ENCODE peak calls at places on chromosomes 11 and 22, in eight cellular contexts. V, X, O, H, J, E, T and L are unnamed samples.

GRCh38 chr11:95494167-95494566 is 263.2 kb upstream of the SESN3 start:
- DNase-seq in V (no peak), X (no peak), O (no peak), H (no peak), J (no peak), E (no peak), T (no peak), L (no peak)

GRCh38 chr11:68954970-68955958 is 25.5 kb downstream of the MRGPRD start:
- DNase-seq in V (no peak), X (peak; percentile 45), O (peak; percentile 45), H (peak; percentile 70), J (peak; percentile 64), E (peak; percentile 77), T (peak; percentile 70), L (peak; percentile 65)

GRCh38 chr11:69572233-69572860 is 68.6 kb upstream of the CCND1 start:
- DNase-seq in V (no peak), X (no peak), O (no peak), H (peak; percentile 44), J (no peak), E (no peak), T (no peak), L (no peak)

GRCh38 chr11:42239102-42239501 is 779.6 kb upstream of the LRRC4C start:
- DNase-seq in V (no peak), X (no peak), O (no peak), H (no peak), J (no peak), E (no peak), T (no peak), L (no peak)

GRCh38 chr11:115682101-115682500 is 177.9 kb upstream of the CADM1 start:
- DNase-seq in V (no peak), X (no peak), O (peak; percentile 78), H (no peak), J (no peak), E (no peak), T (no peak), L (no peak)

GRCh38 chr11:46210133-46210636 is 67.3 kb upstream of the CREB3L1 start:
- DNase-seq in V (no peak), X (no peak), O (peak; percentile 72), H (no peak), J (no peak), E (no peak), T (no peak), L (no peak)

GRCh38 chr11:12123177-12123576 is 12.8 kb downstream of the MICAL2 start:
- DNase-seq in V (no peak), X (no peak), O (peak; percentile 85), H (no peak), J (no peak), E (no peak), T (no peak), L (no peak)

GRCh38 chr11:34798985-34799384 is 117.2 kb downstream of the APIP start:
- DNase-seq in V (no peak), X (no peak), O (no peak), H (no peak), J (no peak), E (no peak), T (no peak), L (no peak)

GRCh38 chr11:69949327-69949726 is 128.8 kb upstream of the ANO1 start:
- DNase-seq in V (peak; percentile 51), X (no peak), O (peak; percentile 95), H (peak; percentile 76), J (peak; percentile 41), E (no peak), T (peak; percentile 64), L (no peak)

GRCh38 chr11:61752117-61752924 is at the start of gene MYRF:
- DNase-seq in V (no peak), X (peak; percentile 59), O (peak; percentile 14), H (no peak), J (peak; percentile 71), E (peak; percentile 75), T (peak; percentile 73), L (peak; percentile 61)

GRCh38 chr11:3169952-3170755 is 5.0 kb upstream of the OSBPL5 start:
- DNase-seq in V (no peak), X (no peak), O (peak; percentile 61), H (no peak), J (peak; percentile 56), E (no peak), T (no peak), L (peak; percentile 43)

GRCh38 chr22:44660051-44660830 is 41.8 kb upstream of the PRR5 start:
- DNase-seq in V (no peak), X (no peak), O (no peak), H (no peak), J (peak; percentile 36), E (no peak), T (no peak), L (no peak)

GRCh38 chr11:13145461-13145860 is 132.1 kb upstream of the BMAL1 start:
- DNase-seq in V (no peak), X (no peak), O (no peak), H (no peak), J (no peak), E (no peak), T (no peak), L (no peak)
- TF ChIP-seq CTCF in V (no peak), X (no peak), O (no peak), H (no peak), J (no peak), E (no peak), T (no peak), L (no peak)

GRCh38 chr11:122814401-122814800 is 23.9 kb upstream of the CRTAM start:
- DNase-seq in V (no peak), X (no peak), O (no peak), H (no peak), J (no peak), E (peak; percentile 12), T (no peak), L (no peak)

GRCh38 chr11:122813176-122813917 is 25.0 kb upstream of the CRTAM start:
- DNase-seq in V (no peak), X (no peak), O (no peak), H (no peak), J (no peak), E (no peak), T (no peak), L (no peak)

GRCh38 chr11:122809861-122810260 is 28.4 kb upstream of the CRTAM start:
- DNase-seq in V (no peak), X (no peak), O (no peak), H (no peak), J (no peak), E (no peak), T (no peak), L (no peak)

GRCh38 chr11:122812612-122813011 is 25.7 kb upstream of the CRTAM start:
- DNase-seq in V (no peak), X (no peak), O (no peak), H (no peak), J (no peak), E (no peak), T (no peak), L (no peak)

GRCh38 chr11:122811721-122812120 is 26.6 kb upstream of the CRTAM start:
- DNase-seq in V (no peak), X (no peak), O (no peak), H (no peak), J (no peak), E (no peak), T (no peak), L (no peak)
- H3K4me1 ChIP-seq in V (no peaks in the 10 kb centered on the region), X (peaks cover 3% of the 10 kb centered on the region), O (peaks cover 6% of the 10 kb centered on the region), H (no peaks in the 10 kb centered on the region), J (peaks cover 5% of the 10 kb centered on the region), E (no peaks in the 10 kb centered on the region), T (peaks cover 6% of the 10 kb centered on the region), L (peaks cover 22% of the 10 kb centered on the region)

GRCh38 chr11:9344046-9344680 is 29.8 kb upstream of the TMEM41B start:
- DNase-seq in V (no peak), X (no peak), O (no peak), H (no peak), J (no peak), E (no peak), T (no peak), L (no peak)

GRCh38 chr11:9347100-9347499 is 32.7 kb upstream of the TMEM41B start:
- DNase-seq in V (no peak), X (no peak), O (no peak), H (no peak), J (no peak), E (no peak), T (no peak), L (no peak)

DNA sequence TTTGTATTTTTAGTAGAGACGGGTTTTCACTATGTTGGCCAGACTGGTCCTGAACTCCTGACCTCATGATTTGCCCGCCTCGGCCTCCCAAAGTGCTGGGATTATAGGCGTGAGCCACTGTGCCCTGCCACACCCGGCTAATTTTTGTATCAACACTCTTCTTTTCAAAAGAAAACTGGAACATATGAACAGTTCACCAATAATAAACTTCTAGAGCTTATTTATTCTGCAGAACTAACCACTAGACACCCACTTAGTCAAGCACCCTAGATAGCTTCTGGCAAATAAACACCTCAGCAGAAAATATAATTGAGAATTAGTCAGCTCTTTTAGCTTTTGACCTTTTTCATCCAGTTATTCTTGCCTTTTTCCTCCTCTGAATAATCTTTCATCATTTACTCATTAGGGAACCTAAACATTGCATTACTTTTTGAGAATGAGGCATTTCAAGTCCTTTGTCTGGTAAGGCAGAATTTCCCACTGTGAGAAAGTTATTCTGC is 27.3 kb upstream of the TMEM41B start:
- DNase-seq in V (no peak), X (no peak), O (no peak), H (no peak), J (no peak), E (no peak), T (no peak), L (no peak)
- H3K27ac ChIP-seq in V (no peak overlapping the region), X (no peak overlapping the region), O (no peak overlapping the region), H (no peak overlapping the region), J (no peak overlapping the region), E (no peak overlapping the region), T (no peak overlapping the region), L (no peak overlapping the region)

GRCh38 chr22:24190566-24191208 is 9.4 kb downstream of the SUSD2 start:
- DNase-seq in V (no peak), X (no peak), O (no peak), H (no peak), J (peak; percentile 18), E (no peak), T (no peak), L (no peak)

GRCh38 chr22:24191893-24192292 is 10.6 kb downstream of the SUSD2 start:
- DNase-seq in V (no peak), X (no peak), O (no peak), H (no peak), J (no peak), E (no peak), T (no peak), L (no peak)

GRCh38 chr22:24190159-24190540 is 8.9 kb downstream of the SUSD2 start:
- DNase-seq in V (no peak), X (no peak), O (no peak), H (no peak), J (peak; percentile 35), E (no peak), T (no peak), L (no peak)

GRCh38 chr22:24189249-24190158 is 8.2 kb downstream of the SUSD2 start:
- DNase-seq in V (no peak), X (peak; percentile 72), O (peak; percentile 50), H (peak; percentile 79), J (peak; percentile 81), E (peak; percentile 73), T (peak; percentile 74), L (peak; percentile 92)

DNA sequence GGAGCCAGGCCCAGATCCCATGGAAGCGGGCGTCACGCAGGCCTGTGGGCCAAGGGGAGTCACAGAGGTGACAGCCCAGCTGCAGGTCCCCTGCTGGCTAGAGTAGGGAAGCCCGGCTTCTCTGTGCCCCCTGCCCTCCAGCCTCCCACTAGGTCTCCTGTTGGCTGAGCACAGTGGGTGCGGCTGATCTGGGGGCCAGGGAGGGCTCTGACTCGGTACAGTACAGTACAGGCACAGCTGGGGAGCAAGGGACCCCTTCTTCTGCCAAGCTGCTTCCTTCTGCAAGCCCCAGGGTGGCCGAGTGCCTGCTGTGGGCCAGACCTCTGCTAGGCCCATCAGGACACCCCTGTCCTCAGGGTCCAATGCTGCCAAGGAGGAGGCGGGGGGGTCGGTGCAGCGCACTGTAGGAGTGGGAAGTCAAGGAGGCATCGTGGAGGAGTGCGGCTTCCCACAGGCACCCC is 10.1 kb downstream of the SUSD2 start:
- DNase-seq in V (no peak), X (no peak), O (no peak), H (no peak), J (peak; percentile 34), E (no peak), T (no peak), L (no peak)
- TF ChIP-seq CTCF in V (peak; percentile 8), X (no peak), O (no peak), H (no peak), J (no peak), E (no peak), T (no peak), L (no peak)